ENCODE peak calls at places on chromosomes 6 and 20, in ten cellular contexts. E is HCT116; O is effector memory CD4-positive, alpha-beta T cell; Q is cardiac muscle cell; S is heart right ventricle; P is tibial nerve; C is right lobe of liver; K is heart left ventricle; Z is astrocyte; N is colonic mucosa. W is an unnamed sample. For H3K4me1 and H3K9me3, the result is how much of the 10 kb centered on the place peaks cover.

GRCh38 chr20:913306-913849 is 2.8 kb downstream of the ANGPT4 start:
- DNase-seq in E (no peak), O (no peak), Q (no peak), S (no peak), P (no peak), C (peak), K (no peak), Z (no peak), N (no peak), W (no peak)

GRCh38 chr20:41214202-41214601 is 76.9 kb downstream of the PLCG1 start:
- DNase-seq in E (no peak), O (no peak), Q (no peak), S (no peak), P (no peak), C (no peak), K (no peak), Z (no peak), N (no peak), W (no peak)

GRCh38 chr6:129501401-129502051 is 208.5 kb downstream of the ARHGAP18 start:
- DNase-seq in E (peak), O (no peak), Q (peak), S (no peak), P (no peak), C (no peak), K (peak), Z (peak), N (no peak), W (peak)

GRCh38 chr6:159169557-159170332 is 545 bp downstream of the FNDC1 start:
- DNase-seq in E (no peak), O (no peak), Q (peak), S (no peak), P (no peak), C (no peak), K (peak), Z (peak), N (peak), W (peak)

GRCh38 chr6:132483779-132484679 is 28.9 kb downstream of the STX7 start:
- DNase-seq in E (peak), O (peak), Q (peak), S (peak), P (no peak), C (no peak), K (peak), Z (peak), N (peak), W (peak)

GRCh38 chr20:51446656-51447055 is 95.9 kb downstream of the NFATC2 start:
- DNase-seq in E (peak), O (no peak), Q (peak), S (no peak), P (no peak), C (no peak), K (no peak), Z (peak), N (peak), W (peak)

GRCh38 chr6:133298801-133299200 is 57.6 kb downstream of the EYA4 start:
- DNase-seq in E (no peak), O (no peak), Q (no peak), S (no peak), P (no peak), C (no peak), K (no peak), Z (no peak), N (no peak), W (no peak)

GRCh38 chr6:145070791-145071190 is 664.5 kb downstream of the EPM2A start:
- DNase-seq in E (no peak), O (no peak), Q (no peak), S (no peak), P (no peak), C (no peak), K (no peak), Z (peak), N (no peak), W (peak)

GRCh38 chr20:31473331-31474096 is 1.4 kb downstream of the DEFB124 start:
- DNase-seq in E (no peak), O (no peak), Q (peak), S (no peak), P (no peak), C (no peak), K (no peak), Z (no peak), N (no peak), W (no peak)

GRCh38 chr6:22330941-22331340 is 34.1 kb upstream of the PRL start:
- DNase-seq in E (no peak), O (no peak), Q (no peak), S (no peak), P (no peak), C (no peak), K (no peak), Z (no peak), N (no peak), W (no peak)

GRCh38 chr6:46243754-46244153 is 73.0 kb upstream of the ENPP5 start:
- DNase-seq in E (no peak), O (no peak), Q (no peak), S (no peak), P (no peak), C (no peak), K (no peak), Z (no peak), N (no peak), W (no peak)

GRCh38 chr6:54245265-54245664 is 63.0 kb upstream of the TINAG start:
- DNase-seq in E (no peak), O (no peak), Q (no peak), S (no peak), P (no peak), C (no peak), K (no peak), Z (no peak), N (no peak), W (no peak)

GRCh38 chr20:40687384-40688128 is 1.5 kb downstream of the MAFB start:
- DNase-seq in E (no peak), O (no peak), Q (peak), S (peak), P (no peak), C (peak), K (peak), Z (peak), N (no peak), W (peak)

GRCh38 chr6:148491638-148492210 is 149.1 kb downstream of the SASH1 start:
- DNase-seq in E (no peak), O (no peak), Q (no peak), S (no peak), P (no peak), C (no peak), K (no peak), Z (peak), N (no peak), W (no peak)

GRCh38 chr20:64245746-64246595 is 9.6 kb upstream of the PCMTD2 start:
- DNase-seq in E (no peak), O (no peak), Q (no peak), S (no peak), P (no peak), C (no peak), K (no peak), Z (no peak), N (no peak), W (no peak)

GRCh38 chr6:1904494-1904854 is 294.8 kb downstream of the FOXC1 start:
- DNase-seq in E (no peak), O (no peak), Q (peak), S (no peak), P (no peak), C (no peak), K (no peak), Z (no peak), N (no peak), W (no peak)

GRCh38 chr20:20743511-20744169 is 31.2 kb upstream of the RALGAPA2 start:
- DNase-seq in E (no peak), O (no peak), Q (peak), S (peak), P (peak), C (peak), K (peak), Z (peak), N (peak), W (no peak)

GRCh38 chr6:43492673-43493072 is 15.3 kb downstream of the TJAP1 start:
- DNase-seq in E (no peak), O (no peak), Q (peak), S (no peak), P (no peak), C (no peak), K (no peak), Z (peak), N (no peak), W (no peak)

GRCh38 chr6:3617681-3618299 is 133.7 kb downstream of the PXDC1 start:
- DNase-seq in E (no peak), O (no peak), Q (no peak), S (no peak), P (no peak), C (no peak), K (no peak), Z (no peak), N (no peak), W (no peak)

GRCh38 chr6:128570439-128571063 is 50.2 kb upstream of the PTPRK start:
- DNase-seq in E (no peak), O (no peak), Q (no peak), S (no peak), P (no peak), C (no peak), K (no peak), Z (peak), N (no peak), W (no peak)

GRCh38 chr6:105263685-105264298 is 84.0 kb upstream of the POPDC3 start:
- DNase-seq in E (no peak), O (no peak), Q (no peak), S (no peak), P (no peak), C (no peak), K (no peak), Z (peak), N (no peak), W (no peak)

GRCh38 chr20:3818155-3819151 is 1.9 kb upstream of the AP5S1 start:
- DNase-seq in E (peak), O (no peak), Q (peak), S (peak), P (no peak), C (peak), K (peak), Z (peak), N (peak), W (peak)

GRCh38 chr20:11274137-11274536 is 600.3 kb upstream of the JAG1 start:
- DNase-seq in E (peak), O (no peak), Q (peak), S (peak), P (no peak), C (no peak), K (peak), Z (peak), N (peak), W (no peak)

GRCh38 chr6:44470106-44470446 is 82.6 kb downstream of the CDC5L start:
- DNase-seq in E (no peak), O (no peak), Q (no peak), S (no peak), P (no peak), C (no peak), K (no peak), Z (no peak), N (no peak), W (no peak)

GRCh38 chr20:35766843-35767242 is 5.0 kb upstream of the PHF20 start:
- DNase-seq in E (no peak), O (no peak), Q (no peak), S (no peak), P (no peak), C (no peak), K (no peak), Z (no peak), N (no peak), W (no peak)

GRCh38 chr20:6746901-6747609 is 20.4 kb upstream of the BMP2 start:
- DNase-seq in E (no peak), O (no peak), Q (no peak), S (no peak), P (no peak), C (no peak), K (no peak), Z (no peak), N (no peak), W (no peak)

GRCh38 chr6:166598441-166599138 is 12.1 kb upstream of the RAMACL start:
- DNase-seq in E (no peak), O (no peak), Q (peak), S (peak), P (no peak), C (no peak), K (peak), Z (peak), N (no peak), W (peak)

GRCh38 chr20:18984238-18985200 is 170.9 kb downstream of the SCP2D1 start:
- DNase-seq in E (no peak), O (no peak), Q (no peak), S (no peak), P (no peak), C (no peak), K (no peak), Z (no peak), N (no peak), W (no peak)

GRCh38 chr6:39225543-39225942 is 3.7 kb downstream of the KCNK5 start:
- DNase-seq in E (no peak), O (no peak), Q (no peak), S (no peak), P (no peak), C (peak), K (no peak), Z (no peak), N (peak), W (no peak)

GRCh38 chr6:40444811-40445210 is 142.4 kb downstream of the LRFN2 start:
- DNase-seq in E (no peak), O (no peak), Q (no peak), S (no peak), P (no peak), C (no peak), K (no peak), Z (no peak), N (peak), W (no peak)

GRCh38 chr6:40441132-40441531 is 146.0 kb downstream of the LRFN2 start:
- DNase-seq in E (no peak), O (no peak), Q (no peak), S (no peak), P (no peak), C (no peak), K (no peak), Z (no peak), N (no peak), W (no peak)

GRCh38 chr6:40444307-40444706 is 142.9 kb downstream of the LRFN2 start:
- DNase-seq in E (no peak), O (no peak), Q (no peak), S (no peak), P (no peak), C (no peak), K (no peak), Z (no peak), N (no peak), W (no peak)

GRCh38 chr6:40443842-40444241 is 143.3 kb downstream of the LRFN2 start:
- DNase-seq in E (no peak), O (no peak), Q (no peak), S (no peak), P (no peak), C (no peak), K (no peak), Z (no peak), N (no peak), W (no peak)

GRCh38 chr6:40442591-40442990 is 144.6 kb downstream of the LRFN2 start:
- DNase-seq in E (no peak), O (no peak), Q (no peak), S (no peak), P (no peak), C (no peak), K (no peak), Z (no peak), N (no peak), W (no peak)
- H3K4me1 ChIP-seq in E (under half), O (under half), Q (under half), S (under half), P (under half), C (under half), K (under half), Z (under half), N (under half), W (under half)

GRCh38 chr6:157235600-157236039 is 87.7 kb downstream of the TMEM242 start:
- DNase-seq in E (no peak), O (no peak), Q (peak), S (peak), P (no peak), C (peak), K (peak), Z (peak), N (peak), W (peak)
- H3K4me3 ChIP-seq in E (no peak), O (peak), Q (peak), S (peak), P (peak), C (peak), K (peak), Z (peak), N (peak), W (peak)

GRCh38 chr6:170205126-170205525 is 85.8 kb downstream of the DLL1 start:
- DNase-seq in E (no peak), O (no peak), Q (no peak), S (no peak), P (no peak), C (no peak), K (no peak), Z (no peak), N (no peak), W (no peak)

GRCh38 chr6:170206931-170207431 is 83.9 kb downstream of the DLL1 start:
- DNase-seq in E (no peak), O (no peak), Q (no peak), S (no peak), P (no peak), C (no peak), K (no peak), Z (no peak), N (peak), W (no peak)

GRCh38 chr6:170206317-170206621 is 84.6 kb downstream of the DLL1 start:
- DNase-seq in E (no peak), O (no peak), Q (no peak), S (no peak), P (no peak), C (no peak), K (no peak), Z (no peak), N (peak), W (no peak)

GRCh38 chr6:170207586-170207985 is 83.3 kb downstream of the DLL1 start:
- DNase-seq in E (no peak), O (no peak), Q (no peak), S (no peak), P (no peak), C (no peak), K (no peak), Z (no peak), N (peak), W (no peak)

GRCh38 chr6:170205534-170206316 is 85.2 kb downstream of the DLL1 start:
- DNase-seq in E (no peak), O (no peak), Q (no peak), S (no peak), P (no peak), C (no peak), K (no peak), Z (no peak), N (peak), W (peak)
- H3K9me3 ChIP-seq in E (under half), O (under half), Q (under half), S (under half), P (under half), C (under half), K (under half), Z (under half), N (under half), W (under half)

GRCh38 chr6:13425270-13425905 is 62.0 kb downstream of the GFOD1 start:
- DNase-seq in E (no peak), O (no peak), Q (no peak), S (peak), P (no peak), C (no peak), K (no peak), Z (no peak), N (no peak), W (no peak)
- H3K4me1 ChIP-seq in E (under half), O (under half), Q (half or more), S (half or more), P (under half), C (under half), K (half or more), Z (under half), N (under half), W (under half)

GRCh38 chr6:26240157-26240980 is 124.6 kb upstream of the BTN3A2 start:
- DNase-seq in E (no peak), O (peak), Q (peak), S (peak), P (no peak), C (no peak), K (peak), Z (peak), N (peak), W (peak)

GRCh38 chr6:26243132-26243531 is 121.9 kb upstream of the BTN3A2 start:
- DNase-seq in E (no peak), O (no peak), Q (no peak), S (no peak), P (no peak), C (no peak), K (no peak), Z (no peak), N (peak), W (no peak)

GRCh38 chr6:26246057-26246456 is 118.9 kb upstream of the BTN3A2 start:
- DNase-seq in E (no peak), O (no peak), Q (no peak), S (no peak), P (no peak), C (no peak), K (no peak), Z (no peak), N (no peak), W (no peak)

GRCh38 chr6:26243742-26244141 is 121.3 kb upstream of the BTN3A2 start:
- DNase-seq in E (no peak), O (no peak), Q (no peak), S (no peak), P (no peak), C (no peak), K (no peak), Z (no peak), N (peak), W (no peak)

DNA sequence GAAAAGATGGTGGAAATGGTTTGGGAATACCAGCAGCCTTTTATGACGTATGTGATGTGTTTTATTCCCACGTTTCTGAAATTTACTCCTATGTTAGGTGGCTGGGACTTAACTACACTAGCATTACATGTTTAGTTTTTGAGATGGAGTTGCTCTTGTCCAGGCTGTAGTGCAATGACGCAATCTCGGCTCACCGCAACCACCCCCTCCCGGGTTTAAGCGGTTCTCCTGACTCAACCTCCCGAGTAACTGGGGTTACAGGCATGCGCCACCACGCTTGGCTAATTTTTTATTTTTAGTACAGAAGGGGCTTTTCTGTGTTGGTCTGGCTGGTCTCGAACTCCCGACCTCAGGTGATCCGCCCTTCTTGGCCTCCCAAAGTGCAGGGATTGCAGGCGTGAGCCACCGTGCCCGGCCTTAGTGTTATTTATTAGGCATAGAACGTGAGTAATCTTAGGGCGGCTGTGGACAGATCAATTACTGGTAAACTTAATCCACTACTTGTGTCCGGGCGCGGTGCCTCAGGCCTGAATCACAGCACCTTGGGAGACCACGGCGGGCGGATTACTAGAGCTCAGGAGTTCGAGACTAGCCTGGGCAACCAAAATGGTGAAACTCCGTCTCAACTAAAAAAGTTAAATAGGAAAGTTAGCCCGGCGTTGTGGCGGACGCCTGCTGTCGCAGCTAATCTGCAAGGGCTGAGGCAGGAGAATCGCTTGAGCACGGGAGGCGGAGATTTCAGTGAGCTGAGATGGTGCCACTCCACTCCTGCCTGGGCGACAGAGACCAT is 123.8 kb upstream of the BTN3A2 start:
- DNase-seq in E (no peak), O (peak), Q (peak), S (peak), P (no peak), C (no peak), K (no peak), Z (peak), N (no peak), W (peak)
- H3K4me3 ChIP-seq in E (no peak), O (peak), Q (peak), S (peak), P (peak), C (peak), K (peak), Z (peak), N (peak), W (peak)

DNA sequence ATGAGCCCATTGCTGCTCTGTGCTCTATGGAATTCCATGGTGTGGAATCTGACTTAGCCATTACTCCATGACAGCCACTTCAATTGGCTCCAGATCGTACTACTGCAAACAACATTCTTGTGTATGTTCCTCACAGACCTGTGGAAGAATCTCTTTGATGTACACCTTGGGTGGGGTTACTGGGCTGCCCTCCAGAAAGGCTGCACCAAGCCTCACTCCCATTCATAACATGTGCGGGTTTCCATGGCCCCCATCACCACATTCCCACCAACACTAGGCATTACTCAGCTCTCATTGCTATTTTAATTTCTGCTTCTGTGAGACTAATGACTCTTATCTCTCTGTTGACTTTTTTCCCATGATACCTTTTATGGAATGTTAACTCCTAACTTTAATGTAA is 979.0 kb downstream of the KIF16B start:
- DNase-seq in E (no peak), O (no peak), Q (no peak), S (no peak), P (no peak), C (no peak), K (no peak), Z (no peak), N (no peak), W (no peak)
- H3K9me3 ChIP-seq in E (under half), O (under half), Q (under half), S (under half), P (under half), C (under half), K (under half), Z (under half), N (under half), W (under half)

DNA sequence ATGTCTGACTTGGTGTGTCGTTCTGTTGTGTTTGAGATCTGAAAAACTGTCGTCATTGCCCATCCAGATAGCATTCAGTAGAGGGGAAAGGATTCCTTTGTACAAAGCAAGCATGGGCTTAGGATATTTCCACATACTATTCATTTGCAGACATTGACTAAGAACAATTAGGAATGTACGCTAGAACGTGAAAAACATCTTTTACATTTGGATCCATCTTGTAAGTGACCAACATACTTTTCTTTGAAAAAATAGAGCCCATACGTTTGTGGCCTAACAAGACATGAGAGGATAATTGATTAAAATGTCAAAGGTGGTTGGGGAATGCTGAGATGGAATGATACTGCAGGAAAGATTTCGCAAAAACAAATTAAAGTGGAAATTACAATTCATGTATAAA is 225.8 kb upstream of the QKI start:
- DNase-seq in E (no peak), O (no peak), Q (no peak), S (no peak), P (no peak), C (no peak), K (no peak), Z (peak), N (no peak), W (no peak)
- H3K4me1 ChIP-seq in E (under half), O (under half), Q (under half), S (under half), P (under half), C (under half), K (under half), Z (under half), N (under half), W (under half)

W was measured in SJSA1.